ENCODE peak calls at places on chromosomes 2 and 18, in eight cellular contexts. B is H7; E is DMS153; P is H4; C is stimulated activated CD4-positive, alpha-beta T cell treated with anti-CD3 and anti-CD28 coated beads, Interleukin-1b, Interleukin-23, amount 100 ng/mL, for 24 hours; H is CD8-positive, alpha-beta T cell; Q is anterior cingulate cortex; T is T-helper 9 cell. O is an unnamed sample.

GRCh38 chr2:83536489-83537020 is 922.5 kb downstream of the SUCLG1 start:
- DNase-seq in B (no peak), E (no peak), P (no peak), C (no peak), H (no peak), Q (no peak), T (no peak), O (no peak)

GRCh38 chr2:163859951-163860350 is 124.1 kb upstream of the FIGN start:
- DNase-seq in B (no peak), E (no peak), P (peak), C (no peak), H (no peak), Q (no peak), T (no peak), O (no peak)

GRCh38 chr2:191935247-191935646 is 88.4 kb upstream of the CAVIN2 start:
- DNase-seq in B (no peak), E (peak), P (no peak), C (no peak), H (no peak), Q (peak), T (no peak), O (peak)

GRCh38 chr2:203394519-203395227 is 66.5 kb downstream of the ABI2 start:
- DNase-seq in B (peak), E (no peak), P (no peak), C (no peak), H (no peak), Q (no peak), T (no peak), O (peak)

GRCh38 chr2:170039401-170040172 is 138.4 kb upstream of the MYO3B start:
- DNase-seq in B (no peak), E (no peak), P (no peak), C (no peak), H (no peak), Q (no peak), T (no peak), O (no peak)

GRCh38 chr18:14974576-14974975 is 226.6 kb downstream of the ANKRD30B start:
- DNase-seq in B (no peak), E (no peak), P (peak), C (no peak), H (no peak), Q (no peak), T (no peak), O (no peak)

GRCh38 chr2:46749042-46749461 is 166.6 kb downstream of the MCFD2 start:
- DNase-seq in B (no peak), E (peak), P (peak), C (no peak), H (no peak), Q (no peak), T (no peak), O (no peak)

GRCh38 chr2:226665306-226665831 is 134.3 kb downstream of the IRS1 start:
- DNase-seq in B (no peak), E (no peak), P (no peak), C (no peak), H (no peak), Q (no peak), T (no peak), O (no peak)

GRCh38 chr18:30359521-30359920 is 683.0 kb downstream of the DSC3 start:
- DNase-seq in B (no peak), E (no peak), P (no peak), C (no peak), H (no peak), Q (no peak), T (no peak), O (no peak)

GRCh38 chr2:35822716-35823115 is 532.9 kb upstream of the CRIM1 start:
- DNase-seq in B (peak), E (no peak), P (no peak), C (no peak), H (no peak), Q (no peak), T (no peak), O (peak)

GRCh38 chr2:85893428-85894258 is 4.9 kb upstream of the ST3GAL5 start:
- DNase-seq in B (no peak), E (no peak), P (peak), C (no peak), H (no peak), Q (no peak), T (no peak), O (no peak)

GRCh38 chr2:102806250-102806837 is 44.5 kb downstream of the TMEM182 start:
- DNase-seq in B (peak), E (peak), P (peak), C (no peak), H (no peak), Q (peak), T (peak), O (peak)

GRCh38 chr2:143477724-143478443 is 348.7 kb downstream of the ARHGAP15 start:
- DNase-seq in B (no peak), E (no peak), P (no peak), C (no peak), H (no peak), Q (no peak), T (no peak), O (no peak)

GRCh38 chr18:27185025-27185763 is at the start of gene CHST9:
- DNase-seq in B (peak), E (peak), P (peak), C (no peak), H (no peak), Q (no peak), T (no peak), O (peak)

GRCh38 chr18:22551536-22552151 is 133.9 kb upstream of the CTAGE1 start:
- DNase-seq in B (no peak), E (no peak), P (peak), C (no peak), H (no peak), Q (no peak), T (no peak), O (no peak)

O was measured in endodermal cell.